ENCODE peak calls at places on chromosomes 16 and 17, in seven cellular contexts. One of them, this sample, is unnamed.

GRCh38 chr17:27985736-27986394 is 56.6 kb upstream of the NLK start:
- DNase-seq in stimulated activated CD4-positive, alpha-beta T cell treated with anti-CD3 and anti-CD28 coated beads, Interleukin-12 subunit alpha, Interleukin-12 subunit beta, amount 100 ng/mL, for 24 hours: no peak
- DNase-seq in left cardiac atrium: no peak
- DNase-seq in NCI-H187: no peak
- DNase-seq in mucosa of descending colon: no peak
- DNase-seq in anterior cingulate cortex: no peak
- DNase-seq in HT-29: no peak
- DNase-seq in this sample: no peak

GRCh38 chr17:56185491-56185890 is 32.2 kb downstream of the ANKFN1 start:
- DNase-seq in stimulated activated CD4-positive, alpha-beta T cell treated with anti-CD3 and anti-CD28 coated beads, Interleukin-12 subunit alpha, Interleukin-12 subunit beta, amount 100 ng/mL, for 24 hours: no peak
- DNase-seq in left cardiac atrium: no peak
- DNase-seq in NCI-H187: no peak
- DNase-seq in mucosa of descending colon: no peak
- DNase-seq in anterior cingulate cortex: no peak
- DNase-seq in HT-29: no peak
- DNase-seq in this sample: peak; percentile 67

GRCh38 chr16:58999751-59000150 is 265.6 kb upstream of the GOT2 start:
- DNase-seq in stimulated activated CD4-positive, alpha-beta T cell treated with anti-CD3 and anti-CD28 coated beads, Interleukin-12 subunit alpha, Interleukin-12 subunit beta, amount 100 ng/mL, for 24 hours: no peak
- DNase-seq in left cardiac atrium: no peak
- DNase-seq in NCI-H187: no peak
- DNase-seq in mucosa of descending colon: no peak
- DNase-seq in anterior cingulate cortex: no peak
- DNase-seq in HT-29: no peak
- DNase-seq in this sample: no peak

GRCh38 chr16:10683160-10683559 is 11.6 kb downstream of the TEKT5 start:
- DNase-seq in stimulated activated CD4-positive, alpha-beta T cell treated with anti-CD3 and anti-CD28 coated beads, Interleukin-12 subunit alpha, Interleukin-12 subunit beta, amount 100 ng/mL, for 24 hours: no peak
- DNase-seq in left cardiac atrium: no peak
- DNase-seq in NCI-H187: no peak
- DNase-seq in mucosa of descending colon: no peak
- DNase-seq in anterior cingulate cortex: no peak
- DNase-seq in HT-29: no peak
- DNase-seq in this sample: no peak

GRCh38 chr16:1163567-1164055 is 10.7 kb downstream of the CACNA1H start:
- DNase-seq in stimulated activated CD4-positive, alpha-beta T cell treated with anti-CD3 and anti-CD28 coated beads, Interleukin-12 subunit alpha, Interleukin-12 subunit beta, amount 100 ng/mL, for 24 hours: no peak
- DNase-seq in left cardiac atrium: no peak
- DNase-seq in NCI-H187: no peak
- DNase-seq in mucosa of descending colon: no peak
- DNase-seq in anterior cingulate cortex: no peak
- DNase-seq in HT-29: no peak
- DNase-seq in this sample: no peak

GRCh38 chr17:41919840-41920579 is 1.3 kb upstream of the ACLY start:
- DNase-seq in stimulated activated CD4-positive, alpha-beta T cell treated with anti-CD3 and anti-CD28 coated beads, Interleukin-12 subunit alpha, Interleukin-12 subunit beta, amount 100 ng/mL, for 24 hours: no peak
- DNase-seq in left cardiac atrium: no peak
- DNase-seq in NCI-H187: no peak
- DNase-seq in mucosa of descending colon: peak; percentile 46
- DNase-seq in anterior cingulate cortex: no peak
- DNase-seq in HT-29: no peak
- DNase-seq in this sample: peak; percentile 55

GRCh38 chr17:31596382-31597323 is 205.2 kb downstream of the RAB11FIP4 start:
- DNase-seq in stimulated activated CD4-positive, alpha-beta T cell treated with anti-CD3 and anti-CD28 coated beads, Interleukin-12 subunit alpha, Interleukin-12 subunit beta, amount 100 ng/mL, for 24 hours: no peak
- DNase-seq in left cardiac atrium: peak; percentile 76
- DNase-seq in NCI-H187: no peak
- DNase-seq in mucosa of descending colon: peak; percentile 41
- DNase-seq in anterior cingulate cortex: no peak
- DNase-seq in HT-29: no peak
- DNase-seq in this sample: peak; percentile 99

GRCh38 chr16:86347916-86348555 is 162.3 kb upstream of the FOXF1 start:
- DNase-seq in stimulated activated CD4-positive, alpha-beta T cell treated with anti-CD3 and anti-CD28 coated beads, Interleukin-12 subunit alpha, Interleukin-12 subunit beta, amount 100 ng/mL, for 24 hours: no peak
- DNase-seq in left cardiac atrium: no peak
- DNase-seq in NCI-H187: no peak
- DNase-seq in mucosa of descending colon: no peak
- DNase-seq in anterior cingulate cortex: no peak
- DNase-seq in HT-29: no peak
- DNase-seq in this sample: no peak

GRCh38 chr16:54444851-54445523 is 158.4 kb upstream of the IRX3 start:
- DNase-seq in stimulated activated CD4-positive, alpha-beta T cell treated with anti-CD3 and anti-CD28 coated beads, Interleukin-12 subunit alpha, Interleukin-12 subunit beta, amount 100 ng/mL, for 24 hours: no peak
- DNase-seq in left cardiac atrium: no peak
- DNase-seq in NCI-H187: no peak
- DNase-seq in mucosa of descending colon: no peak
- DNase-seq in anterior cingulate cortex: no peak
- DNase-seq in HT-29: no peak
- DNase-seq in this sample: no peak

GRCh38 chr16:30899794-30900193 is 3.4 kb downstream of the CTF1 start:
- DNase-seq in stimulated activated CD4-positive, alpha-beta T cell treated with anti-CD3 and anti-CD28 coated beads, Interleukin-12 subunit alpha, Interleukin-12 subunit beta, amount 100 ng/mL, for 24 hours: no peak
- DNase-seq in left cardiac atrium: no peak
- DNase-seq in NCI-H187: no peak
- DNase-seq in mucosa of descending colon: no peak
- DNase-seq in anterior cingulate cortex: no peak
- DNase-seq in HT-29: no peak
- DNase-seq in this sample: no peak

GRCh38 chr16:88634141-88634993 is 4.0 kb upstream of the IL17C start:
- DNase-seq in stimulated activated CD4-positive, alpha-beta T cell treated with anti-CD3 and anti-CD28 coated beads, Interleukin-12 subunit alpha, Interleukin-12 subunit beta, amount 100 ng/mL, for 24 hours: peak; percentile 33
- DNase-seq in left cardiac atrium: peak; percentile 71
- DNase-seq in NCI-H187: no peak
- DNase-seq in mucosa of descending colon: peak; percentile 75
- DNase-seq in anterior cingulate cortex: no peak
- DNase-seq in HT-29: peak; percentile 43
- DNase-seq in this sample: no peak

GRCh38 chr16:17161034-17161433 is 309.7 kb downstream of the XYLT1 start:
- DNase-seq in stimulated activated CD4-positive, alpha-beta T cell treated with anti-CD3 and anti-CD28 coated beads, Interleukin-12 subunit alpha, Interleukin-12 subunit beta, amount 100 ng/mL, for 24 hours: no peak
- DNase-seq in left cardiac atrium: no peak
- DNase-seq in NCI-H187: no peak
- DNase-seq in mucosa of descending colon: no peak
- DNase-seq in anterior cingulate cortex: no peak
- DNase-seq in HT-29: no peak
- DNase-seq in this sample: no peak

GRCh38 chr17:74116087-74116717 is 87.3 kb upstream of the RPL38 start:
- DNase-seq in stimulated activated CD4-positive, alpha-beta T cell treated with anti-CD3 and anti-CD28 coated beads, Interleukin-12 subunit alpha, Interleukin-12 subunit beta, amount 100 ng/mL, for 24 hours: no peak
- DNase-seq in left cardiac atrium: no peak
- DNase-seq in NCI-H187: peak; percentile 16
- DNase-seq in mucosa of descending colon: no peak
- DNase-seq in anterior cingulate cortex: no peak
- DNase-seq in HT-29: no peak
- DNase-seq in this sample: no peak

GRCh38 chr17:44360826-44361225 is 2.8 kb downstream of the FAM171A2 start:
- DNase-seq in stimulated activated CD4-positive, alpha-beta T cell treated with anti-CD3 and anti-CD28 coated beads, Interleukin-12 subunit alpha, Interleukin-12 subunit beta, amount 100 ng/mL, for 24 hours: no peak
- DNase-seq in left cardiac atrium: no peak
- DNase-seq in NCI-H187: no peak
- DNase-seq in mucosa of descending colon: no peak
- DNase-seq in anterior cingulate cortex: no peak
- DNase-seq in HT-29: no peak
- DNase-seq in this sample: peak; percentile 15

GRCh38 chr16:80122155-80122554 is 418.6 kb upstream of the DYNLRB2 start:
- DNase-seq in stimulated activated CD4-positive, alpha-beta T cell treated with anti-CD3 and anti-CD28 coated beads, Interleukin-12 subunit alpha, Interleukin-12 subunit beta, amount 100 ng/mL, for 24 hours: no peak
- DNase-seq in left cardiac atrium: peak; percentile 56
- DNase-seq in NCI-H187: no peak
- DNase-seq in mucosa of descending colon: no peak
- DNase-seq in anterior cingulate cortex: no peak
- DNase-seq in HT-29: no peak
- DNase-seq in this sample: no peak

GRCh38 chr16:70267516-70267915 is 15.8 kb upstream of the EXOSC6 start:
- DNase-seq in stimulated activated CD4-positive, alpha-beta T cell treated with anti-CD3 and anti-CD28 coated beads, Interleukin-12 subunit alpha, Interleukin-12 subunit beta, amount 100 ng/mL, for 24 hours: no peak
- DNase-seq in left cardiac atrium: no peak
- DNase-seq in NCI-H187: no peak
- DNase-seq in mucosa of descending colon: peak; percentile 45
- DNase-seq in anterior cingulate cortex: no peak
- DNase-seq in HT-29: peak; percentile 67
- DNase-seq in this sample: peak; percentile 52

GRCh38 chr17:70820276-70820675 is 650.9 kb downstream of the KCNJ2 start:
- DNase-seq in stimulated activated CD4-positive, alpha-beta T cell treated with anti-CD3 and anti-CD28 coated beads, Interleukin-12 subunit alpha, Interleukin-12 subunit beta, amount 100 ng/mL, for 24 hours: no peak
- DNase-seq in left cardiac atrium: no peak
- DNase-seq in NCI-H187: no peak
- DNase-seq in mucosa of descending colon: no peak
- DNase-seq in anterior cingulate cortex: no peak
- DNase-seq in HT-29: no peak
- DNase-seq in this sample: peak; percentile 82

GRCh38 chr17:79931517-79932309 is 92.5 kb upstream of the CBX4 start:
- DNase-seq in stimulated activated CD4-positive, alpha-beta T cell treated with anti-CD3 and anti-CD28 coated beads, Interleukin-12 subunit alpha, Interleukin-12 subunit beta, amount 100 ng/mL, for 24 hours: no peak
- DNase-seq in left cardiac atrium: no peak
- DNase-seq in NCI-H187: no peak
- DNase-seq in mucosa of descending colon: peak; percentile 70
- DNase-seq in anterior cingulate cortex: no peak
- DNase-seq in HT-29: no peak
- DNase-seq in this sample: no peak

GRCh38 chr16:58022601-58023371 is 2.8 kb upstream of the MMP15 start:
- DNase-seq in stimulated activated CD4-positive, alpha-beta T cell treated with anti-CD3 and anti-CD28 coated beads, Interleukin-12 subunit alpha, Interleukin-12 subunit beta, amount 100 ng/mL, for 24 hours: no peak
- DNase-seq in left cardiac atrium: peak; percentile 87
- DNase-seq in NCI-H187: no peak
- DNase-seq in mucosa of descending colon: peak; percentile 82
- DNase-seq in anterior cingulate cortex: no peak
- DNase-seq in HT-29: peak; percentile 48
- DNase-seq in this sample: peak; percentile 62

GRCh38 chr17:43444223-43445008 is 39.4 kb upstream of the DHX8 start:
- DNase-seq in stimulated activated CD4-positive, alpha-beta T cell treated with anti-CD3 and anti-CD28 coated beads, Interleukin-12 subunit alpha, Interleukin-12 subunit beta, amount 100 ng/mL, for 24 hours: no peak
- DNase-seq in left cardiac atrium: no peak
- DNase-seq in NCI-H187: no peak
- DNase-seq in mucosa of descending colon: no peak
- DNase-seq in anterior cingulate cortex: no peak
- DNase-seq in HT-29: no peak
- DNase-seq in this sample: no peak

GRCh38 chr16:50627419-50627818 is 53.7 kb downstream of the SNX20 start:
- DNase-seq in stimulated activated CD4-positive, alpha-beta T cell treated with anti-CD3 and anti-CD28 coated beads, Interleukin-12 subunit alpha, Interleukin-12 subunit beta, amount 100 ng/mL, for 24 hours: peak; percentile 21
- DNase-seq in left cardiac atrium: peak; percentile 63
- DNase-seq in NCI-H187: no peak
- DNase-seq in mucosa of descending colon: no peak
- DNase-seq in anterior cingulate cortex: no peak
- DNase-seq in HT-29: no peak
- DNase-seq in this sample: no peak

GRCh38 chr17:64081802-64082799 is 47.8 kb downstream of the ERN1 start:
- DNase-seq in stimulated activated CD4-positive, alpha-beta T cell treated with anti-CD3 and anti-CD28 coated beads, Interleukin-12 subunit alpha, Interleukin-12 subunit beta, amount 100 ng/mL, for 24 hours: no peak
- DNase-seq in left cardiac atrium: no peak
- DNase-seq in NCI-H187: no peak
- DNase-seq in mucosa of descending colon: no peak
- DNase-seq in anterior cingulate cortex: no peak
- DNase-seq in HT-29: peak; percentile 77
- DNase-seq in this sample: peak; percentile 77

GRCh38 chr17:50638572-50638850 is 3.8 kb downstream of the ABCC3 start:
- DNase-seq in stimulated activated CD4-positive, alpha-beta T cell treated with anti-CD3 and anti-CD28 coated beads, Interleukin-12 subunit alpha, Interleukin-12 subunit beta, amount 100 ng/mL, for 24 hours: no peak
- DNase-seq in left cardiac atrium: no peak
- DNase-seq in NCI-H187: no peak
- DNase-seq in mucosa of descending colon: peak; percentile 29
- DNase-seq in anterior cingulate cortex: no peak
- DNase-seq in HT-29: peak; percentile 61
- DNase-seq in this sample: peak; percentile 52

GRCh38 chr16:24983521-24983920 is 31.6 kb downstream of the ARHGAP17 start:
- DNase-seq in stimulated activated CD4-positive, alpha-beta T cell treated with anti-CD3 and anti-CD28 coated beads, Interleukin-12 subunit alpha, Interleukin-12 subunit beta, amount 100 ng/mL, for 24 hours: no peak
- DNase-seq in left cardiac atrium: no peak
- DNase-seq in NCI-H187: no peak
- DNase-seq in mucosa of descending colon: no peak
- DNase-seq in anterior cingulate cortex: no peak
- DNase-seq in HT-29: no peak
- DNase-seq in this sample: no peak

GRCh38 chr16:10765772-10766171 is 22.1 kb downstream of the NUBP1 start:
- DNase-seq in stimulated activated CD4-positive, alpha-beta T cell treated with anti-CD3 and anti-CD28 coated beads, Interleukin-12 subunit alpha, Interleukin-12 subunit beta, amount 100 ng/mL, for 24 hours: no peak
- DNase-seq in left cardiac atrium: no peak
- DNase-seq in NCI-H187: no peak
- DNase-seq in mucosa of descending colon: no peak
- DNase-seq in anterior cingulate cortex: no peak
- DNase-seq in HT-29: no peak
- DNase-seq in this sample: no peak

GRCh38 chr17:14427914-14428639 is 127.2 kb downstream of the HS3ST3B1 start:
- DNase-seq in stimulated activated CD4-positive, alpha-beta T cell treated with anti-CD3 and anti-CD28 coated beads, Interleukin-12 subunit alpha, Interleukin-12 subunit beta, amount 100 ng/mL, for 24 hours: peak; percentile 15
- DNase-seq in left cardiac atrium: no peak
- DNase-seq in NCI-H187: no peak
- DNase-seq in mucosa of descending colon: no peak
- DNase-seq in anterior cingulate cortex: no peak
- DNase-seq in HT-29: no peak
- DNase-seq in this sample: no peak

GRCh38 chr16:154223-155030 is 2.0 kb downstream of the HBZ start:
- DNase-seq in stimulated activated CD4-positive, alpha-beta T cell treated with anti-CD3 and anti-CD28 coated beads, Interleukin-12 subunit alpha, Interleukin-12 subunit beta, amount 100 ng/mL, for 24 hours: no peak
- DNase-seq in left cardiac atrium: no peak
- DNase-seq in NCI-H187: no peak
- DNase-seq in mucosa of descending colon: peak; percentile 40
- DNase-seq in anterior cingulate cortex: no peak
- DNase-seq in HT-29: no peak
- DNase-seq in this sample: no peak

GRCh38 chr16:471353-472198 is 46.1 kb downstream of the RAB11FIP3 start:
- DNase-seq in stimulated activated CD4-positive, alpha-beta T cell treated with anti-CD3 and anti-CD28 coated beads, Interleukin-12 subunit alpha, Interleukin-12 subunit beta, amount 100 ng/mL, for 24 hours: no peak
- DNase-seq in left cardiac atrium: peak; percentile 47
- DNase-seq in NCI-H187: no peak
- DNase-seq in mucosa of descending colon: no peak
- DNase-seq in anterior cingulate cortex: peak; percentile 51
- DNase-seq in HT-29: no peak
- DNase-seq in this sample: no peak

GRCh38 chr16:22816475-22816874 is 2.5 kb downstream of the HS3ST2 start:
- DNase-seq in stimulated activated CD4-positive, alpha-beta T cell treated with anti-CD3 and anti-CD28 coated beads, Interleukin-12 subunit alpha, Interleukin-12 subunit beta, amount 100 ng/mL, for 24 hours: no peak
- DNase-seq in left cardiac atrium: no peak
- DNase-seq in NCI-H187: no peak
- DNase-seq in mucosa of descending colon: no peak
- DNase-seq in anterior cingulate cortex: no peak
- DNase-seq in HT-29: no peak
- DNase-seq in this sample: peak; percentile 15

GRCh38 chr17:17849147-17849820 is 12.5 kb upstream of the SREBF1 start:
- DNase-seq in stimulated activated CD4-positive, alpha-beta T cell treated with anti-CD3 and anti-CD28 coated beads, Interleukin-12 subunit alpha, Interleukin-12 subunit beta, amount 100 ng/mL, for 24 hours: peak; percentile 82
- DNase-seq in left cardiac atrium: peak; percentile 84
- DNase-seq in NCI-H187: peak; percentile 16
- DNase-seq in mucosa of descending colon: peak; percentile 62
- DNase-seq in anterior cingulate cortex: no peak
- DNase-seq in HT-29: no peak
- DNase-seq in this sample: no peak

GRCh38 chr17:44581868-44582267 is 24.6 kb downstream of the FZD2 start:
- DNase-seq in stimulated activated CD4-positive, alpha-beta T cell treated with anti-CD3 and anti-CD28 coated beads, Interleukin-12 subunit alpha, Interleukin-12 subunit beta, amount 100 ng/mL, for 24 hours: no peak
- DNase-seq in left cardiac atrium: no peak
- DNase-seq in NCI-H187: no peak
- DNase-seq in mucosa of descending colon: no peak
- DNase-seq in anterior cingulate cortex: no peak
- DNase-seq in HT-29: no peak
- DNase-seq in this sample: no peak

GRCh38 chr17:36641877-36642845 is 40.8 kb downstream of the MRM1 start:
- DNase-seq in stimulated activated CD4-positive, alpha-beta T cell treated with anti-CD3 and anti-CD28 coated beads, Interleukin-12 subunit alpha, Interleukin-12 subunit beta, amount 100 ng/mL, for 24 hours: peak; percentile 6
- DNase-seq in left cardiac atrium: no peak
- DNase-seq in NCI-H187: no peak
- DNase-seq in mucosa of descending colon: peak; percentile 68
- DNase-seq in anterior cingulate cortex: no peak
- DNase-seq in HT-29: no peak
- DNase-seq in this sample: no peak